ENCODE peak calls at places on chromosomes 11 and 22, in six cellular contexts. One of them, this sample, is unnamed.

GRCh38 chr11:3879967-3880542 is 24.6 kb downstream of the STIM1 start:
- DNase-seq in K562: no peak
- DNase-seq in H1: no peak
- DNase-seq in HepG2: peak
- DNase-seq in GM12878: no peak
- DNase-seq in GM12891: no peak
- DNase-seq in this sample: no peak

GRCh38 chr11:64283092-64283491 is 1.4 kb downstream of the BAD start:
- DNase-seq in K562: no peak
- DNase-seq in H1: no peak
- DNase-seq in HepG2: no peak
- DNase-seq in GM12878: no peak
- DNase-seq in GM12891: no peak
- DNase-seq in this sample: no peak

GRCh38 chr22:46452195-46453005 is 85.0 kb downstream of the CELSR1 start:
- DNase-seq in K562: no peak
- DNase-seq in H1: no peak
- DNase-seq in HepG2: no peak
- DNase-seq in GM12878: no peak
- DNase-seq in GM12891: no peak
- DNase-seq in this sample: no peak

GRCh38 chr11:85815186-85815911 is 4.4 kb upstream of the SYTL2 start:
- DNase-seq in K562: no peak
- DNase-seq in H1: no peak
- DNase-seq in HepG2: no peak
- DNase-seq in GM12878: no peak
- DNase-seq in GM12891: no peak
- DNase-seq in this sample: no peak

GRCh38 chr11:63918576-63919171 is 1.7 kb upstream of the RCOR2 start:
- DNase-seq in K562: no peak
- DNase-seq in H1: peak
- DNase-seq in HepG2: no peak
- DNase-seq in GM12878: no peak
- DNase-seq in GM12891: no peak
- DNase-seq in this sample: no peak

GRCh38 chr11:116697011-116697410 is 75.8 kb downstream of the BUD13 start:
- DNase-seq in K562: no peak
- DNase-seq in H1: peak
- DNase-seq in HepG2: no peak
- DNase-seq in GM12878: no peak
- DNase-seq in GM12891: no peak
- DNase-seq in this sample: no peak

GRCh38 chr22:39999144-39999757 is 4.5 kb downstream of the FAM83F start:
- DNase-seq in K562: peak
- DNase-seq in H1: no peak
- DNase-seq in HepG2: peak
- DNase-seq in GM12878: no peak
- DNase-seq in GM12891: no peak
- DNase-seq in this sample: no peak

GRCh38 chr22:17043521-17043920 is 35.5 kb upstream of the GAB4 start:
- DNase-seq in K562: no peak
- DNase-seq in H1: no peak
- DNase-seq in HepG2: no peak
- DNase-seq in GM12878: peak
- DNase-seq in GM12891: no peak
- DNase-seq in this sample: no peak

GRCh38 chr11:65425971-65426838 is 3.6 kb downstream of the NEAT1 start:
- DNase-seq in K562: no peak
- DNase-seq in H1: no peak
- DNase-seq in HepG2: no peak
- DNase-seq in GM12878: no peak
- DNase-seq in GM12891: no peak
- DNase-seq in this sample: no peak

GRCh38 chr22:46897246-46897623 is 134.8 kb downstream of the TBC1D22A start:
- DNase-seq in K562: no peak
- DNase-seq in H1: no peak
- DNase-seq in HepG2: no peak
- DNase-seq in GM12878: no peak
- DNase-seq in GM12891: no peak
- DNase-seq in this sample: no peak

GRCh38 chr11:8870461-8871282 is 40.3 kb upstream of the AKIP1 start:
- DNase-seq in K562: peak
- DNase-seq in H1: peak
- DNase-seq in HepG2: no peak
- DNase-seq in GM12878: no peak
- DNase-seq in GM12891: peak
- DNase-seq in this sample: peak

GRCh38 chr11:13207665-13208594 is 69.7 kb upstream of the BMAL1 start:
- DNase-seq in K562: peak
- DNase-seq in H1: peak
- DNase-seq in HepG2: peak
- DNase-seq in GM12878: no peak
- DNase-seq in GM12891: no peak
- DNase-seq in this sample: no peak

GRCh38 chr11:65395961-65396530 is 9.6 kb downstream of the FRMD8 start:
- DNase-seq in K562: no peak
- DNase-seq in H1: no peak
- DNase-seq in HepG2: no peak
- DNase-seq in GM12878: no peak
- DNase-seq in GM12891: no peak
- DNase-seq in this sample: no peak

GRCh38 chr11:55726715-55727324 is 46.4 kb upstream of the OR5D13 start:
- DNase-seq in K562: peak
- DNase-seq in H1: peak
- DNase-seq in HepG2: no peak
- DNase-seq in GM12878: no peak
- DNase-seq in GM12891: no peak
- DNase-seq in this sample: no peak

GRCh38 chr22:25053153-25053805 is 100.8 kb downstream of the KIAA1671 start:
- DNase-seq in K562: no peak
- DNase-seq in H1: no peak
- DNase-seq in HepG2: peak
- DNase-seq in GM12878: no peak
- DNase-seq in GM12891: no peak
- DNase-seq in this sample: no peak

GRCh38 chr11:115776916-115777315 is 272.7 kb upstream of the CADM1 start:
- DNase-seq in K562: no peak
- DNase-seq in H1: no peak
- DNase-seq in HepG2: no peak
- DNase-seq in GM12878: no peak
- DNase-seq in GM12891: no peak
- DNase-seq in this sample: no peak

GRCh38 chr11:62071408-62071807 is 52.4 kb upstream of the INCENP start:
- DNase-seq in K562: no peak
- DNase-seq in H1: no peak
- DNase-seq in HepG2: no peak
- DNase-seq in GM12878: no peak
- DNase-seq in GM12891: no peak
- DNase-seq in this sample: no peak

GRCh38 chr22:24975125-24975640 is 22.7 kb downstream of the KIAA1671 start:
- DNase-seq in K562: no peak
- DNase-seq in H1: no peak
- DNase-seq in HepG2: no peak
- DNase-seq in GM12878: no peak
- DNase-seq in GM12891: no peak
- DNase-seq in this sample: no peak

GRCh38 chr11:609355-609811 is 6.4 kb downstream of the IRF7 start:
- DNase-seq in K562: no peak
- DNase-seq in H1: no peak
- DNase-seq in HepG2: no peak
- DNase-seq in GM12878: no peak
- DNase-seq in GM12891: no peak
- DNase-seq in this sample: no peak

GRCh38 chr11:75506827-75507226 is 18.9 kb downstream of the GDPD5 start:
- DNase-seq in K562: no peak
- DNase-seq in H1: no peak
- DNase-seq in HepG2: no peak
- DNase-seq in GM12878: no peak
- DNase-seq in GM12891: no peak
- DNase-seq in this sample: no peak

GRCh38 chr11:61413496-61413895 is 16.3 kb downstream of the CPSF7 start:
- DNase-seq in K562: no peak
- DNase-seq in H1: no peak
- DNase-seq in HepG2: no peak
- DNase-seq in GM12878: no peak
- DNase-seq in GM12891: no peak
- DNase-seq in this sample: no peak

GRCh38 chr11:1569251-1569780 is 2.8 kb downstream of the DUSP8 start:
- DNase-seq in K562: no peak
- DNase-seq in H1: no peak
- DNase-seq in HepG2: no peak
- DNase-seq in GM12878: no peak
- DNase-seq in GM12891: no peak
- DNase-seq in this sample: no peak

GRCh38 chr11:60767388-60767811 is 10.7 kb downstream of the MS4A15 start:
- DNase-seq in K562: peak
- DNase-seq in H1: peak
- DNase-seq in HepG2: no peak
- DNase-seq in GM12878: no peak
- DNase-seq in GM12891: no peak
- DNase-seq in this sample: no peak

GRCh38 chr11:111308140-111308539 is 9.8 kb downstream of the POU2AF3 start:
- DNase-seq in K562: no peak
- DNase-seq in H1: no peak
- DNase-seq in HepG2: peak
- DNase-seq in GM12878: no peak
- DNase-seq in GM12891: no peak
- DNase-seq in this sample: no peak

GRCh38 chr11:87463486-87464102 is 425.9 kb downstream of the TMEM135 start:
- DNase-seq in K562: peak
- DNase-seq in H1: no peak
- DNase-seq in HepG2: peak
- DNase-seq in GM12878: no peak
- DNase-seq in GM12891: no peak
- DNase-seq in this sample: no peak

DNA sequence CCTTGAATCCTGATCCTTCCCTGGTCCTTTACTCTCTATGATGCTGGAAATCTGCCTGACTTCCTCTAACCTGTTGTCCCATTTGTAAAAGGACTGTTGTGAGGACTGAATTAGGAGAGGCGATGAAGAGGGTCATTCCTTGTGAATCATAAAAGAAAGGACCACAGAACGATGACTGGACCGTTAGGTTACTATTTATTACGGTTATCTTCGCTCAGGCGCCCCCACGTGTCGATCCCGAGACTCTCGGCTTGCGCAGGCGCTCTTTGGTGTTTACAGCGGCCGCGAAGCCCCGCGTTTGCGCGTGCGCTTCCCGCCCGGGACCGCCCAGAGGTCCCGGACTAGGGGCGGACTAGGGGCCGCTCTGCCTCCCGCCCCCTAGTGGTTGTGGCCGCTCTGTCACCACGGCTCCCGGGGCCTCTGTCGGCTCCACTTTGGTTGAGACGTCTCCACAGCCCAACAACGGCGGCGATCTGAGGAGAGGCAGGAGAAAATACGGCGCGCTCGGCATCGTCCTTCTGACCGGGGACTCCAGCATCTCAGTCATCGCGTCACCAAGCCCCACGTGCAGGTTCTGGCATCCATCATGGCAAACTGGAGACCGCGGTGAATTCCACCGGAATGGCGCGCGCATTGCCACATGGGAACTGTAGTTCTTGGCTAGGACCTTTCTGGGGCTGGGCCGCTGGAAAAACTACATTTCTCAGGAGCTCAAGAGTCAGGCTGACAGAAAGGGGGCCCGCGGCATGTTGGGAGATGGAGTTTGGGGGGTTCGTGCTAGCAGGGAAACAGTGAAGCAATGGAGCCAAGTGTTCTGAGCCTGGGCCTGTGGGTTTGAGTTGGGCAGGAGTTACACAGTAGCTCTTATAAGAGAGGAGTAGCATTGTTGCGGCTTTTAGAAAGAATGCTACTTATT is at the start of gene STARD10:
- DNase-seq in K562: peak
- DNase-seq in H1: peak
- DNase-seq in HepG2: peak
- DNase-seq in GM12878: peak
- DNase-seq in GM12891: peak
- DNase-seq in this sample: peak
- TF ChIP-seq POLR2A in K562: peak
- TF ChIP-seq POLR2A in H1: no peak
- TF ChIP-seq POLR2A in HepG2: no peak
- TF ChIP-seq POLR2A in GM12878: peak
- TF ChIP-seq POLR2A in GM12891: peak
- TF ChIP-seq POLR2A in this sample: peak

GRCh38 chr11:57763568-57763967 is 2.0 kb downstream of the CTNND1 start:
- DNase-seq in K562: peak
- DNase-seq in H1: no peak
- DNase-seq in HepG2: peak
- DNase-seq in GM12878: no peak
- DNase-seq in GM12891: no peak
- DNase-seq in this sample: no peak
- TF ChIP-seq POLR2AphosphoS5 in K562: no peak
- TF ChIP-seq POLR2AphosphoS5 in H1: peak
- TF ChIP-seq POLR2AphosphoS5 in HepG2: no peak
- TF ChIP-seq POLR2AphosphoS5 in GM12878: no peak
- TF ChIP-seq POLR2AphosphoS5 in GM12891: no peak
- TF ChIP-seq POLR2AphosphoS5 in this sample: no peak

DNA sequence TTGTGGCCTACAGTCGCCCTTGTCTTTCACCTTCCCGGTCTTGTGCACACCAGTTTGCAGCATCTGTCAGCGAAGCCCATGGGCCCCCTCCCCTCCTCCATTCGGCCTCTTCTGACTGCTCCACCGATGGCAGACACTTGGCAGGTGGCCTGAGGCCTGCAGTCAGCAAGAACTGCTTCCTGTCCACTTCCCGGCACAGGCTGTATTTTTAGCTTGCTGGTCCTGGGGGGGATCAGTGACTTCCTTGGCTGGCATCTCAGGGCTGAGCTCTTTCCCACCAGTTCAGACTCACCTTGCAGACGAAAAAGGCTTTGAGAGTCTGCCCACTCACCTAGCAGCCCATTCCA is 106.4 kb downstream of the SYN3 start:
- DNase-seq in K562: no peak
- DNase-seq in H1: no peak
- DNase-seq in HepG2: no peak
- DNase-seq in GM12878: no peak
- DNase-seq in GM12891: no peak
- DNase-seq in this sample: no peak
- TF ChIP-seq TAF1 in K562: no peak
- TF ChIP-seq TAF1 in H1: no peak
- TF ChIP-seq TAF1 in HepG2: no peak
- TF ChIP-seq TAF1 in GM12878: no peak
- TF ChIP-seq TAF1 in GM12891: no peak
- TF ChIP-seq TAF1 in this sample: no peak

GRCh38 chr11:34050536-34050935 is 995 bp upstream of the CAPRIN1 start:
- DNase-seq in K562: no peak
- DNase-seq in H1: no peak
- DNase-seq in HepG2: no peak
- DNase-seq in GM12878: no peak
- DNase-seq in GM12891: no peak
- DNase-seq in this sample: no peak

GRCh38 chr11:34052608-34053160 is 1.2 kb downstream of the CAPRIN1 start:
- DNase-seq in K562: peak
- DNase-seq in H1: peak
- DNase-seq in HepG2: no peak
- DNase-seq in GM12878: no peak
- DNase-seq in GM12891: no peak
- DNase-seq in this sample: peak

GRCh38 chr11:34052036-34052607 is 591 bp downstream of the CAPRIN1 start:
- DNase-seq in K562: peak
- DNase-seq in H1: peak
- DNase-seq in HepG2: peak
- DNase-seq in GM12878: no peak
- DNase-seq in GM12891: peak
- DNase-seq in this sample: peak

GRCh38 chr11:34050967-34051348 is 573 bp upstream of the CAPRIN1 start:
- DNase-seq in K562: no peak
- DNase-seq in H1: no peak
- DNase-seq in HepG2: peak
- DNase-seq in GM12878: no peak
- DNase-seq in GM12891: peak
- DNase-seq in this sample: no peak

GRCh38 chr11:34051349-34052035 is at the start of gene CAPRIN1:
- DNase-seq in K562: peak
- DNase-seq in H1: peak
- DNase-seq in HepG2: peak
- DNase-seq in GM12878: peak
- DNase-seq in GM12891: peak
- DNase-seq in this sample: peak
- TF ChIP-seq POLR2A in K562: peak
- TF ChIP-seq POLR2A in H1: peak
- TF ChIP-seq POLR2A in HepG2: peak
- TF ChIP-seq POLR2A in GM12878: peak
- TF ChIP-seq POLR2A in GM12891: peak
- TF ChIP-seq POLR2A in this sample: peak

This sample was measured in GM12892.